ENCODE peak calls at places on chromosomes 1 and 21, in four cellular contexts. M is K562, S is HL-60, X is GM12878. W is an unnamed sample.

GRCh38 chr1:33392639-33393038 is 38.3 kb downstream of the PHC2 start:
- DNase-seq in M (peak; percentile 38), S (no peak), X (no peak), W (no peak)

GRCh38 chr1:43554444-43554992 is 23.8 kb downstream of the PTPRF start:
- DNase-seq in M (no peak), X (no peak), S (no peak), W (no peak)

GRCh38 chr1:45785583-45785982 is 17.8 kb upstream of the MAST2 start:
- DNase-seq in S (no peak), M (no peak), X (peak; percentile 53), W (no peak)

GRCh38 chr21:46211786-46212720 is 16.5 kb downstream of the LSS start:
- DNase-seq in X (no peak), S (no peak), M (no peak), W (no peak)

GRCh38 chr1:19468397-19468956 is 16.9 kb downstream of the CAPZB start:
- DNase-seq in M (peak; percentile 70), X (no peak), S (no peak), W (no peak)

GRCh38 chr1:2534775-2535387 is 4.8 kb upstream of the HES5 start:
- DNase-seq in S (no peak), X (no peak), M (no peak), W (no peak)

GRCh38 chr21:29318354-29318753 is 19.6 kb downstream of the BACH1 start:
- DNase-seq in M (no peak), X (no peak), S (no peak), W (no peak)

GRCh38 chr1:97046765-97047411 is 325.3 kb downstream of the PTBP2 start:
- DNase-seq in X (no peak), S (no peak), M (no peak), W (no peak)

GRCh38 chr1:231421616-231421970 is 494 bp downstream of the EGLN1 start:
- DNase-seq in X (no peak), S (no peak), M (no peak), W (no peak)

GRCh38 chr1:231420959-231421615 is 1.0 kb downstream of the EGLN1 start:
- DNase-seq in X (no peak), S (no peak), M (peak; percentile 69), W (peak; percentile 17)

GRCh38 chr1:231419738-231420298 is 2.3 kb downstream of the EGLN1 start:
- DNase-seq in X (no peak), M (peak; percentile 16), S (no peak), W (no peak)

GRCh38 chr1:231419147-231419546 is 2.9 kb downstream of the EGLN1 start:
- DNase-seq in M (no peak), S (no peak), X (no peak), W (no peak)

GRCh38 chr1:231420299-231420958 is 1.7 kb downstream of the EGLN1 start:
- DNase-seq in S (no peak), M (no peak), X (no peak), W (no peak)
- TF ChIP-seq SPI1 in S (peak; percentile 17), M (no peak), X (no peak), W (no peak)

GRCh38 chr1:77682442-77683141 is at the start of gene ZZZ3:
- DNase-seq in S (peak; percentile 85), X (peak; percentile 91), M (peak; percentile 82), W (peak; percentile 66)
- TF ChIP-seq POLR2AphosphoS5 in S (peak; percentile 68), X (peak; percentile 77), M (peak; percentile 4), W (peak; percentile 82)

DNA sequence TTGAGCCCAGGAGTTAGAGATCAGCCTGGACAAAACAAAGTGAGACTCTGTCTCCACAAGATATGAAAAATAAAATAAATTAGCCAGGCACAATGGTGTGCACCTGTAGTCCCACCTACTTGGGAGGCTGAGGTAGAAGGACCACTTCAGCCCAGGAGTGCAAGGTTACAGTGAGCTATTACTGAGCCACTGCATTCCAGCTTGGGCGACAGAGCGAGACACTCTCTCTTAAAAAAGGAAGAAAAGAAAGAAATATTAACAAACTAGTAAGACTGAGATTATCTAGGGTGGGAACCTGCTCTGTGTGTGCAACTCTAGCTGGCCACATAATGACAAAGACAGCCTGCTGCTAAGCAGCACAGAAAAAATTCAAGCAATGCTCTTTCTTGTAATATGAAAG is 74.7 kb downstream of the ENAH start:
- DNase-seq in S (no peak), X (no peak), M (no peak), W (no peak)
- TF ChIP-seq SPI1 in S (no peak), X (no peak), M (no peak), W (no peak)

GRCh38 chr1:226816585-226816984 is 53.8 kb upstream of the PSEN2 start:
- DNase-seq in X (no peak), M (no peak), S (no peak), W (no peak)

GRCh38 chr1:226821719-226822085 is 48.7 kb upstream of the PSEN2 start:
- DNase-seq in M (no peak), S (no peak), X (no peak), W (no peak)

GRCh38 chr1:226823643-226824042 is 46.8 kb upstream of the PSEN2 start:
- DNase-seq in M (no peak), S (no peak), X (no peak), W (no peak)

GRCh38 chr1:226825037-226825745 is 45.2 kb upstream of the PSEN2 start:
- DNase-seq in X (peak; percentile 31), M (no peak), S (no peak), W (no peak)

GRCh38 chr1:226820935-226821718 is 49.3 kb upstream of the PSEN2 start:
- DNase-seq in M (peak; percentile 28), X (no peak), S (no peak), W (no peak)
- TF ChIP-seq POLR2AphosphoS5 in M (no peak), X (no peak), S (no peak), W (no peak)

GRCh38 chr21:21624674-21625073 is 626.5 kb downstream of the NCAM2 start:
- DNase-seq in M (no peak), S (no peak), X (no peak), W (no peak)
- TF ChIP-seq SPI1 in M (no peak), S (no peak), X (no peak), W (no peak)

DNA sequence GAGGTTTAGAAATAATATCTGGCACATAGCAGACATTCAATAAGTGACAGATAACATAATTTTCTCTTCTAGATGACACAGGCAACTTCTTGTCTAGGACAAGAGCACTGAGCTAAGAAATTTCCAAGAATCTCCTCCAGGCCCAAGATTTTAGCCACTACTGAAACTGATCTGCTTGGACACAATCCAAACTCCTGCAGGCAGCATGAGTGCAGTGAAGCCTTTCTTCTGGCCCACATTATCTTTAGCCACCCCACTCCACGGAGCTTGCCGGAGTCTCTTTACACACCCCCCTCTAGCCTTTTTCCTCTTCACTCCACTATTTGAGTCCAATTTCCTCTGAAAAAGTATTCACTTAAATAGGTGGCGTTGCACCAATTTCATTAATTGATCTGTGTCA is 142.9 kb upstream of the DUSP10 start:
- DNase-seq in M (no peak), X (no peak), S (no peak), W (no peak)
- TF ChIP-seq POLR2AphosphoS5 in M (no peak), X (no peak), S (no peak), W (no peak)

DNA sequence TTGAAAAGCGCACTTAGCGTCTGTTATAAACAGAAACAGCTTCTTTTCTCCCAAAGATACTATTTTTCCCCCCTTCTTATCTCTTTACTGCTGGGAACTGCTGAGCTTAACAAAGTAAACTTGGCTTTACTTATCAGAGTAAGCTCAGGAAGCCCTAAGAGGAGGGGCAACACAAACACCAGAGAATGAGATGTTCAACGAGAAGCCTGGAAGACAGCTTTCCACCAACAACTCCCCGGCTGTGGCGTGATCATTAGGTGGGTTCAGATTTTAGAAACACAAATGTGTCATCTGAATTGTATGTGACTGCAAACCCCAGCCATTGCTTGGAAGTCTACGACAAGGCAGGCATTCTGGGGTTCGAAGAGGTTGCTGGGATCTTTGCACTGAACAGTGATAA is 181.2 kb upstream of the ESRRG start:
- DNase-seq in M (no peak), S (no peak), X (no peak), W (no peak)
- TF ChIP-seq SPI1 in M (no peak), S (no peak), X (no peak), W (no peak)

GRCh38 chr1:186086583-186086982 is 288.5 kb downstream of the TPR start:
- DNase-seq in M (no peak), S (no peak), X (no peak), W (no peak)

GRCh38 chr1:186078245-186078644 is 296.8 kb downstream of the TPR start:
- DNase-seq in M (no peak), X (peak; percentile 28), S (no peak), W (no peak)

GRCh38 chr1:186079084-186079684 is 295.9 kb downstream of the TPR start:
- DNase-seq in M (no peak), S (no peak), X (no peak), W (no peak)

GRCh38 chr1:186082235-186082937 is 292.7 kb downstream of the TPR start:
- DNase-seq in S (peak; percentile 84), X (peak; percentile 71), M (peak; percentile 68), W (peak; percentile 1)
- TF ChIP-seq POLR2AphosphoS5 in S (peak; percentile 80), X (no peak), M (peak; percentile 79), W (no peak)

DNA sequence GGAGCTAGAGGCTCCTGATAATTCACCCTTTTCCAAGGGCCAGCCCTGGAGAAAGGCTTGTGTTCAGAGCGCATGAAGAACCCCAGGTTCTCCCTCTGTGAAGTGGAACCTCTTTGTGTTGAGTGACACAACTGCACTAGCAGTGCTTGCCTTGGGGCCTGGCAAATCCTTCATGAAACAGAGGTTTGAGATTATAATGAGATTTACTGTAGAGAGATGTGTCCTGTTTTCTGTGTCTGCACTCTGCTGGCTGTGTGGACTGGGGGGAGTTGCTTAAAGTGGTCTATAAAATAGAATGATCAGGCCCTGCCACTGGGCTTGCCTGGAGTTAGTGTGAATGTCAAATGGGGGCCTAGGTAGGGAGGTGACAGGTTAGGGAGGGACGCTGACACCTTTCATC is 11.5 kb upstream of the TNFRSF1B start:
- DNase-seq in M (no peak), X (no peak), S (no peak), W (no peak)
- TF ChIP-seq SPI1 in M (no peak), X (no peak), S (no peak), W (no peak)

DNA sequence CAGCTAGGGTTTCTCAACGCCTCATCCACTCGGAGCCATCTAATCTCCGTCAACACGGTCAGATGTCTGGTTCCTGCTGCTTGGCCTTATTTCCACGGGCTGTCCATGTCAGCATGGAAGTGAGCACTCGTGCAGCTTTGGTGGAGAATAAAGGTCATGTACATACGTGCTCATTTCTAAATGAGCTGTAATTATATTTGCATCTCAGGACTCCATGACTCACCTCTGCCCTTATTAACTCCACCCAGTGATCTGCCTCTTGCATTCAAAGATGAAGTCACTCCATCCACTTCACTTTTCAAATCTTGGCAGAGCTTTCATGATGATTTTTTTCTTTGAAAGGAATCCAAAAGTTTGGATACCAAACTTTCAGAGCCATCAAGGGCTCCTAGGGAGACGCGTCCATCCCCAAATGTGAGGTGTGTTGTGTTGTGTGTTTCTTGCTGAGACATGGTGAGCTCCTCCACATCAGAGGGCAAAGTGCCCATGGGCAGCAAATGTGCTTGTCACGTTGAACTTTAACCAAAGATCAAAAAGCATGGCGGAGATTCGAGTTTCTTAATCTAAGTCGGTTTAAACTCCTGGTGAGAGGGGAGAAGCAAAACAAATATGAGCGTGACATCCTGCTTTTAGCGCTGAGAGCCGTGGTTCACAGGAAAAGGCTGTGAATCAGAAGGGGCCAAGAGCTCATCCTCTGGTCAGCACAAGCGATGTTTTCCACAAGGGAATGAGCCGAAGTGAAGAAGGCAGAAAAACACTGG is 68.6 kb upstream of the ERRFI1 start:
- DNase-seq in M (no peak), X (no peak), S (no peak), W (no peak)
- TF ChIP-seq POLR2AphosphoS5 in M (no peak), X (no peak), S (no peak), W (no peak)

W was measured in GM12891.